ENCODE peak calls at places on chromosome 13, in five cellular contexts. G is CD8-positive, alpha-beta memory T cell; C is CD8-positive, alpha-beta T cell; S is heart left ventricle; V is fibroblast of lung. X is an unnamed sample.

GRCh38 chr13:114073881-114074551 is 58.4 kb downstream of the RASA3 start:
- DNase-seq in V (no peak), S (no peak), G (no peak), C (no peak), X (no peak)

GRCh38 chr13:85366759-85367417 is 432.3 kb downstream of the SLITRK6 start:
- DNase-seq in G (no peak), C (no peak), V (peak; percentile 17), S (no peak), X (no peak)

GRCh38 chr13:83214452-83214851 is 667.8 kb downstream of the SLITRK1 start:
- DNase-seq in S (no peak), G (no peak), V (peak; percentile 8), C (no peak), X (no peak)

GRCh38 chr13:44573790-44574465 is 2.2 kb downstream of the TSC22D1 start:
- DNase-seq in G (no peak), S (no peak), C (no peak), V (peak; percentile 83), X (no peak)

GRCh38 chr13:67574320-67575233 is 344.4 kb upstream of the PCDH9 start:
- DNase-seq in V (peak; percentile 84), S (no peak), G (no peak), C (no peak), X (no peak)

GRCh38 chr13:22278336-22278929 is 607.6 kb downstream of the FGF9 start:
- DNase-seq in S (peak; percentile 40), G (peak; percentile 42), V (no peak), C (peak; percentile 59), X (no peak)

GRCh38 chr13:31385534-31385933 is 185.8 kb downstream of the B3GLCT start:
- DNase-seq in V (no peak), G (no peak), S (no peak), C (no peak), X (no peak)

GRCh38 chr13:92315265-92315664 is 911.3 kb upstream of the GPC6 start:
- DNase-seq in S (no peak), C (no peak), V (peak; percentile 31), G (no peak), X (no peak)

GRCh38 chr13:30725331-30726085 is 9.8 kb upstream of the ALOX5AP start:
- DNase-seq in V (peak; percentile 61), S (no peak), C (no peak), G (no peak), X (no peak)

GRCh38 chr13:97246596-97246995 is 24.5 kb downstream of the MBNL2 start:
- DNase-seq in G (no peak), S (no peak), C (no peak), V (no peak), X (no peak)

GRCh38 chr13:96238861-96239260 is 149.0 kb downstream of the HS6ST3 start:
- DNase-seq in S (no peak), C (no peak), G (no peak), V (peak; percentile 68), X (no peak)

GRCh38 chr13:76425930-76426329 is 460.3 kb downstream of the KCTD12 start:
- DNase-seq in G (no peak), V (peak; percentile 72), S (no peak), C (no peak), X (no peak)

GRCh38 chr13:90675129-90675528 is 672.4 kb upstream of the MIR17HG start:
- DNase-seq in C (no peak), G (no peak), V (peak; percentile 25), S (no peak), X (no peak)

GRCh38 chr13:47548294-47548825 is 452.7 kb downstream of the SUCLA2 start:
- DNase-seq in G (no peak), S (no peak), V (no peak), C (no peak), X (no peak)

GRCh38 chr13:86569119-86569518 is 769.9 kb upstream of the SLITRK6 start:
- DNase-seq in V (peak; percentile 43), C (no peak), G (no peak), S (no peak), X (no peak)

GRCh38 chr13:75896271-75896670 is 260.1 kb downstream of the LMO7 start:
- DNase-seq in S (no peak), V (peak; percentile 54), C (no peak), G (no peak), X (no peak)

GRCh38 chr13:114108894-114109293 is 23.5 kb downstream of the RASA3 start:
- DNase-seq in S (peak; percentile 19), C (peak; percentile 18), G (no peak), V (no peak), X (no peak)

GRCh38 chr13:89380101-89380500 is 1708.9 kb downstream of the SLITRK5 start:
- DNase-seq in S (no peak), G (no peak), V (no peak), C (no peak), X (no peak)

GRCh38 chr13:110965038-110965754 is 50.3 kb upstream of the ANKRD10 start:
- DNase-seq in S (no peak), C (no peak), G (no peak), V (peak; percentile 83), X (no peak)

GRCh38 chr13:49240017-49240416 is 7.7 kb upstream of the CDADC1 start:
- DNase-seq in V (peak; percentile 35), S (no peak), C (peak; percentile 41), G (peak; percentile 24), X (no peak)

GRCh38 chr13:69948016-69948415 is 159.6 kb upstream of the ATXN8OS start:
- DNase-seq in G (no peak), S (no peak), C (no peak), V (no peak), X (no peak)

GRCh38 chr13:51783432-51784094 is 20.4 kb downstream of the DHRS12 start:
- DNase-seq in C (no peak), S (no peak), V (no peak), G (no peak), X (no peak)

GRCh38 chr13:113856716-113857065 is 7.2 kb downstream of the GAS6 start:
- DNase-seq in G (no peak), C (no peak), V (peak; percentile 73), S (no peak), X (peak; percentile 80)

GRCh38 chr13:97434417-97435296 is 688 bp downstream of the RAP2A start:
- DNase-seq in V (peak; percentile 41), G (peak; percentile 41), S (peak; percentile 49), C (peak; percentile 52), X (no peak)

GRCh38 chr13:50128406-50129048 is 113.3 kb downstream of the KCNRG start:
- DNase-seq in S (no peak), C (no peak), V (no peak), G (no peak), X (no peak)

GRCh38 chr13:110289174-110289573 is 17.8 kb downstream of the COL4A1 start:
- DNase-seq in C (no peak), S (no peak), G (no peak), V (no peak), X (no peak)

GRCh38 chr13:23656637-23657036 is 86.4 kb downstream of the TNFRSF19 start:
- DNase-seq in S (peak; percentile 52), G (no peak), V (peak; percentile 95), C (no peak), X (no peak)

GRCh38 chr13:90098580-90098979 is 1248.9 kb upstream of the MIR17HG start:
- DNase-seq in S (no peak), C (no peak), V (no peak), G (no peak), X (no peak)

GRCh38 chr13:37617162-37617561 is 18.6 kb upstream of the POSTN start:
- DNase-seq in S (no peak), G (no peak), V (peak; percentile 96), C (no peak), X (no peak)

GRCh38 chr13:41782086-41782485 is 178.8 kb downstream of the VWA8 start:
- DNase-seq in S (no peak), C (no peak), V (no peak), G (no peak), X (no peak)

GRCh38 chr13:19268331-19268730 is 86.7 kb upstream of the TUBA3C start:
- DNase-seq in S (no peak), V (no peak), G (no peak), C (no peak), X (no peak)

DNA sequence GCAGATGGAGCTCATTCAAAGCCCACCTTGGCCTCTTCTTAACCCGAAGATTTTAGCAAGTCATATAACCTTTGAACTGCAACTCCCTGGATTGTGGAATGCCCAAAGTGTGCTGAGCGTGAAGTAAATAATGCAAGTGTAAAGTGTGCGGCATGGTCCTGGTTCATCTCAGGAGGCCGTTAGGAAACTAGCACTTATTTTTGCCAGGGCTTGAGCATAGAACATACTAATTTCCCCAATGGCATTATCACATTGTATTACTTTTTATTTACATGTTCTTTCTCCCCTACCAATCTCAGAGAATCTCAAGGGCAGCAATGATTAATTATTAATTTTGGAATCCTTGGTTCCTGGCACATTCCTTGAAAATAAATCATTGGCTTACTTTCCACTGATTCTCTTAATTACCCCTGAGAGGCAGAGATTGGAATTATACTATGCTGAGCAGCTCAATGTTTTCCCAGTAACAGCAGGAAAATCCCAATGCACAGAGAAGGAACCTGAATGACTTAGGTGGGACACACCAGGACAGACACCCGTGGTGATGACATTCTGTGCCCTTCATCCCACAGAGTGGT is 128.8 kb upstream of the GJB6 start:
- DNase-seq in V (peak; percentile 68), G (no peak), C (no peak), S (no peak), X (no peak)
- H3K27me3 ChIP-seq in V (no peaks in the 10 kb centered on the region), G (no peaks in the 10 kb centered on the region), C (no peaks in the 10 kb centered on the region), S (no peaks in the 10 kb centered on the region), X (no peaks in the 10 kb centered on the region)

DNA sequence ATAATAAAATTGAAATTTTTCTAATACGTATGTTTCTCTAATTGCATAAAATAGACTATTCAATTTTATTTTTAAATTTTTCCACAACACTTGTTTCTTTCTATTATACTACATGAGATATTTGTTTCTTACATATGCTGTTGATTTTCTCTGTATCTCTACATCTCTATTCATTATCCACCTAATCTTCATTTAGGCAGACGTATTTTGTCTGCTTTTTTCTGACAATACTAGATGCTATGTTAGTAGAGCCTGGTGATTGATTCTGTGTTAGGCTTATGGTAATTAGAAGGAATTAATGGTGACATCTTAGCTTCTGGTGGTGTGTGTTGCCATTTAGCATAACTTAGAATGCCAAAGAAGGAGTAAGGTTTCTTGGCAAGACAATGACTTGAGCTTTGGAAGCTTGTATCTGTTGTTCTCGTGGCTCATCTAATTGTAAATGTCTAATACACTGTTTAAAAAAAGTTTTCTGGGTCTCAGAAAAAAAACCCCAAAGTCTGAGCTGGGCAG is 1610.7 kb upstream of the PCDH20 start:
- DNase-seq in V (no peak), S (no peak), G (no peak), C (no peak), X (no peak)
- H3K9me3 ChIP-seq in V (no peaks in the 10 kb centered on the region), S (no peaks in the 10 kb centered on the region), G (no peaks in the 10 kb centered on the region), C (no peaks in the 10 kb centered on the region), X (no peaks in the 10 kb centered on the region)

GRCh38 chr13:33193428-33193974 is 92.1 kb downstream of the STARD13 start:
- DNase-seq in V (peak; percentile 82), S (no peak), C (no peak), G (no peak), X (no peak)

GRCh38 chr13:33195693-33196464 is 89.7 kb downstream of the STARD13 start:
- DNase-seq in S (no peak), C (no peak), V (no peak), G (no peak), X (no peak)

GRCh38 chr13:33191425-33192221 is 93.9 kb downstream of the STARD13 start:
- DNase-seq in C (no peak), G (no peak), V (peak; percentile 87), S (no peak), X (no peak)

GRCh38 chr13:33197551-33197971 is 88.0 kb downstream of the STARD13 start:
- DNase-seq in S (no peak), G (no peak), V (no peak), C (no peak), X (no peak)

GRCh38 chr13:33194820-33195692 is 90.5 kb downstream of the STARD13 start:
- DNase-seq in C (no peak), G (no peak), V (peak; percentile 94), S (peak; percentile 50), X (no peak)
- H3K4me1 ChIP-seq in C (no peaks in the 10 kb centered on the region), G (no peaks in the 10 kb centered on the region), V (peaks cover 28% of the 10 kb centered on the region), S (peaks cover 70% of the 10 kb centered on the region), X (peaks cover 80% of the 10 kb centered on the region)

GRCh38 chr13:74367193-74367592 is 233.0 kb upstream of the KLF12 start:
- DNase-seq in V (no peak), C (no peak), G (no peak), S (no peak), X (no peak)
- H3K27me3 ChIP-seq in V (no peaks in the 10 kb centered on the region), C (no peaks in the 10 kb centered on the region), G (no peaks in the 10 kb centered on the region), S (no peaks in the 10 kb centered on the region), X (no peaks in the 10 kb centered on the region)

X was measured in vagina.